ENCODE peak calls at places on chromosomes 11 and 22, in five cellular contexts. C, U, A, Z and O are unnamed samples. For H3K4me1, the result is how much of the 10 kb centered on the place peaks cover.

GRCh38 chr11:130314184-130314748 is 451 bp downstream of the ZBTB44 start:
- DNase-seq in C (peak), U (peak), Z (peak), A (peak), O (peak)

GRCh38 chr11:304915-305833 is 2.4 kb upstream of the IFITM2 start:
- DNase-seq in Z (peak), A (no peak), U (no peak), C (peak), O (peak)

GRCh38 chr11:31817054-31817620 is 6.0 kb upstream of the PAX6 start:
- DNase-seq in Z (peak), A (no peak), U (no peak), C (no peak), O (no peak)

GRCh38 chr11:46728659-46729040 is 9.6 kb downstream of the F2 start:
- DNase-seq in U (no peak), A (no peak), Z (no peak), C (no peak), O (no peak)

GRCh38 chr11:125950696-125951645 is 5.1 kb downstream of the VSIG10L2 start:
- DNase-seq in Z (no peak), A (no peak), U (no peak), C (peak), O (peak)

GRCh38 chr11:1157645-1158591 is at the start of gene MUC5AC:
- DNase-seq in C (no peak), U (no peak), A (peak), Z (no peak), O (no peak)

GRCh38 chr11:123183391-123184099 is 11.5 kb downstream of the CLMP start:
- DNase-seq in U (no peak), A (no peak), C (no peak), Z (no peak), O (no peak)

GRCh38 chr11:60970890-60971289 is 590 bp upstream of the CD6 start:
- DNase-seq in A (no peak), C (no peak), U (no peak), Z (no peak), O (no peak)

GRCh38 chr11:21401496-21401895 is 732.1 kb downstream of the NELL1 start:
- DNase-seq in Z (no peak), A (no peak), U (no peak), C (no peak), O (no peak)

GRCh38 chr11:128689946-128690745 is 3.7 kb upstream of the FLI1 start:
- DNase-seq in Z (peak), U (no peak), C (peak), A (no peak), O (no peak)

GRCh38 chr11:128689586-128689945 is 4.3 kb upstream of the FLI1 start:
- DNase-seq in Z (peak), U (no peak), A (no peak), C (no peak), O (no peak)

GRCh38 chr11:128690746-128691091 is 3.2 kb upstream of the FLI1 start:
- DNase-seq in C (no peak), A (no peak), U (no peak), Z (peak), O (no peak)

GRCh38 chr11:128692750-128693578 is 908 bp upstream of the FLI1 start:
- DNase-seq in C (peak), A (no peak), Z (peak), U (no peak), O (no peak)

DNA sequence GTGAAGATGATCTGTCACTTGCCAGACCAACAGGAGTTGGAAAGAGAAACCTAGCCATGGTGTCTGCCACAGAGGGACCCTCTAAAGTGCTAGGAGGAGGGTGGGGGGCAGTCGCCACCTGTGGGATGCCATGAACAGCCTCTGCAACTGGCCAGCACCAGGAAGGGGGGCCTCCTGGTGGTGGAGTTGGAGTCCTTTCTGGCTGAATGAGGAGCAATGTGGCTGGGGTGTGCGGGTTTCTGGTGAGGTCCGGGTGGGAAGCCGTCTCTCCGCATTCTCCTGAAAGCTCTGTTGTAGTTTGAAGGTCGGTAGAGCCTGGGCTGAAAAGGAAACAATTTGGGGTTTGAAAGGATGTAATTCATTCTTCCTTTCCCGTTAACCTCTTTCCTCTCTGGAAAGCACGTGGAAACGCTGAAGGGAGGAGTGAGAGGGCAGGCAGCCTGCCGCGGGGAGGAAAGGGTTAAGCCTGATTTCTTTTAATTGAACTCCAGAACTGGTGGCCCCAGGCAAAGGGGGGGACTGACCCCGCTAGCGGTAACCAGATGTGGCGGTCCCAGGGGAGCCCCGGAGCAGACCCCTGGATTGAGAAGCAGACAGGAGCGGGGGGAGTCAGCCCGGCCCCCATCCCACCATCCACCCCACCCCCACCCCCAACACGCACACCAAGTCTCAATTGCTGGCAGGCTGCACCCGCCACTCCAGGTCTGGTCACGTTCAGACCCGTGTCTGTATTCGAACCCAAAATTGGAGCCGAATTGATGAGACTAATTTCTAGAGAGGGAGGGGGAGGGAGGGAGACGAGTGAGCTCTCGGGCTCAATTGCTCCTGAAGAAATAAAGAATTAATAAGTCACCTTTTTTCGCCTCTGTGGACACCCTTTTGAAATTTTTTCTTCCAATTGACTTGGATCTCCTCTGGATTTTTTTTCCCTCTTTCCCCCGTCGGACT is 1.8 kb upstream of the FLI1 start:
- DNase-seq in U (no peak), A (no peak), Z (peak), C (no peak), O (no peak)
- TF ChIP-seq CTCF in U (no peak), A (no peak), Z (peak), C (peak), O (peak)

DNA sequence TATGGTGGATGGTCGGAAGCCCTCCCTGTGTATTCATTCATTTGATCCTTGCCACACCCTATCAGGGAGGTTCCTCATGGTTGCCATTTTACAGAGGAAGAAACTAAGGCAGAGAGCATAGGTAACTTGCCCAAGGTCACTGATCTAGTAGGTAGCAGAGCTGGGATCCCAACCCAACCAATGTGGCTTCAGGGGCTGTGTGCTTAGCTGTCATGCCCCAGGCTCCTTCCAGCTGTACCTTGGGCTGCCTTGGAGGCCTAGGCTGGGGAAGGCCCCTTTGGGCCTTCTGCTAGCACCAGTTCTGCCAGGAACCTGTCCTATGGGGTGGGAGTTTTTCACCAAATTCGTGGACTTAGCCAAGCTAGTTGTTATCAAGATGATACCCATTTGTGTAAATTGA is 8.6 kb downstream of the BAD start:
- DNase-seq in U (no peak), C (no peak), Z (no peak), A (no peak), O (no peak)
- H3K4me1 ChIP-seq in U (under half), C (under half), Z (under half), A (under half), O (under half)

GRCh38 chr22:50612715-50613221 is 12.2 kb downstream of the MAPK8IP2 start:
- DNase-seq in Z (peak), U (no peak), A (peak), C (no peak), O (no peak)

GRCh38 chr22:50610581-50610980 is 10.0 kb downstream of the MAPK8IP2 start:
- DNase-seq in Z (no peak), A (peak), U (no peak), C (no peak), O (no peak)

GRCh38 chr22:50611341-50612060 is 10.9 kb downstream of the MAPK8IP2 start:
- DNase-seq in C (no peak), U (no peak), A (no peak), Z (no peak), O (no peak)

GRCh38 chr22:50612168-50612714 is 11.6 kb downstream of the MAPK8IP2 start:
- DNase-seq in U (no peak), A (no peak), C (no peak), Z (no peak), O (no peak)

GRCh38 chr22:50613291-50613981 is 12.8 kb downstream of the MAPK8IP2 start:
- DNase-seq in U (peak), A (peak), Z (peak), C (peak), O (peak)
- TF ChIP-seq CTCF in U (no peak), A (no peak), Z (peak), C (no peak), O (peak)

DNA sequence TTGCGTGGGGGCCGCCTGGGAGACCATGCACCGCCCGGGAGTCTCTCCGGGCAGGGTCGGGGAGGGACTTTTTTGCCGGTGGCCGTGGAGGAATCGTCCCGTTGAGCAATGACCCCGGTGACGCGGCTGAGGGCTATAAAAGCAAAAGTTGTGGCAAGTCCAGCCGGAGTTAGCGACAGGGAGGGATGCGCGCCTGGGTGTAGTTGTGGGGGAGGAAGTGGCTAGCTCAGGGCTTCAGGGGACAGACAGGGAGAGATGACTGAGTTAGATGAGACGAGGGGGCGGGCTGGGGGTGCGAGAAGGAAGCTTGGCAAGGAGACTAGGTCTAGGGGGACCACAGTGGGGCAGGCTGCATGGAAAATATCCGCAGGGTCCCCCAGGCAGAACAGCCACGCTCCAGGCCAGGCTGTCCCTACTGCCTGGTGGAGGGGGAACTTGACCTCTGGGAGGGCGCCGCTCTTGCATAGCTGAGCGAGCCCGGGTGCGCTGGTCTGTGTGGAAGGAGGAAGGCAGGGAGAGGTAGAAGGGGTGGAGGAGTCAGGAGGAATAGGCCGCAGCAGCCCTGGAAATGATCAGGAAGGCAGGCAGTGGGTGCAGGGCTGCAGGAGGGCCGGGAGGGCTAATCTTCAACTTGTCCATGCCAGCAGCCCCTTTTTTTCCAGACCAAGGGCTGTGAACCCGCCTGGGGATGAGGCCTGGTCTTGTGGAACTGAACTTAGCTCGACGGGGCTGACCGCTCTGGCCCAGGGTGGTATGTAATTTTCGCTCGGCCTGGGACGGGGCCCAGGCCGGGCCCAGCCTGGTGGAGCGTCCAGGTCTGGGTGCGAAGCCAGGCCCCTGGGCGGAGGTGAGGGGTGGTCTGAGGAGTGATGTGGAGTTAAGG is at the start of gene NEAT1:
- DNase-seq in Z (peak), A (peak), C (peak), U (peak), O (peak)
- H3K4me1 ChIP-seq in Z (half or more), A (under half), C (half or more), U (under half), O (half or more)